ENCODE peak calls at places on chromosomes 7 and 10, in nine cellular contexts. One of them, this sample, is unnamed. For H3K4me1, the result is how much of the 10 kb centered on the place peaks cover.

GRCh38 chr7:142612264-142612881 is 136.9 kb upstream of the PRSS1 start:
- DNase-seq in osteoblast: no peak
- DNase-seq in mammary epithelial cell: peak
- DNase-seq in tibial nerve: no peak
- DNase-seq in ovary: no peak
- DNase-seq in body of pancreas: no peak
- DNase-seq in left ventricle myocardium inferior: no peak
- DNase-seq in IMR-90: peak
- DNase-seq in H1: no peak
- DNase-seq in this sample: no peak

GRCh38 chr7:93178213-93178612 is 30.0 kb upstream of the SAMD9L start:
- DNase-seq in tibial nerve: no peak
- DNase-seq in H1: no peak
- DNase-seq in osteoblast: peak
- DNase-seq in mammary epithelial cell: no peak
- DNase-seq in left ventricle myocardium inferior: no peak
- DNase-seq in ovary: no peak
- DNase-seq in body of pancreas: no peak
- DNase-seq in IMR-90: peak
- DNase-seq in this sample: no peak

GRCh38 chr7:57211428-57212100 is 79.3 kb upstream of the ZNF479 start:
- DNase-seq in ovary: no peak
- DNase-seq in H1: no peak
- DNase-seq in left ventricle myocardium inferior: no peak
- DNase-seq in tibial nerve: no peak
- DNase-seq in mammary epithelial cell: no peak
- DNase-seq in body of pancreas: no peak
- DNase-seq in IMR-90: no peak
- DNase-seq in osteoblast: no peak
- DNase-seq in this sample: no peak

GRCh38 chr10:97400665-97401454 is at the start of gene RRP12:
- DNase-seq in mammary epithelial cell: peak
- DNase-seq in ovary: peak
- DNase-seq in H1: peak
- DNase-seq in left ventricle myocardium inferior: peak
- DNase-seq in IMR-90: peak
- DNase-seq in tibial nerve: peak
- DNase-seq in osteoblast: peak
- DNase-seq in body of pancreas: peak
- DNase-seq in this sample: peak

GRCh38 chr10:75136346-75136745 is 24.9 kb downstream of the SAMD8 start:
- DNase-seq in mammary epithelial cell: no peak
- DNase-seq in ovary: no peak
- DNase-seq in IMR-90: no peak
- DNase-seq in tibial nerve: no peak
- DNase-seq in left ventricle myocardium inferior: no peak
- DNase-seq in osteoblast: no peak
- DNase-seq in H1: no peak
- DNase-seq in body of pancreas: no peak
- DNase-seq in this sample: no peak

GRCh38 chr7:43646603-43647313 is 63.9 kb downstream of the STK17A start:
- DNase-seq in left ventricle myocardium inferior: no peak
- DNase-seq in mammary epithelial cell: no peak
- DNase-seq in ovary: no peak
- DNase-seq in H1: no peak
- DNase-seq in IMR-90: peak
- DNase-seq in tibial nerve: no peak
- DNase-seq in body of pancreas: no peak
- DNase-seq in osteoblast: no peak
- DNase-seq in this sample: peak

GRCh38 chr7:92250603-92251002 is 4.8 kb downstream of the ANKIB1 start:
- DNase-seq in H1: no peak
- DNase-seq in IMR-90: no peak
- DNase-seq in left ventricle myocardium inferior: no peak
- DNase-seq in tibial nerve: no peak
- DNase-seq in body of pancreas: no peak
- DNase-seq in ovary: no peak
- DNase-seq in mammary epithelial cell: no peak
- DNase-seq in osteoblast: no peak
- DNase-seq in this sample: no peak

GRCh38 chr7:39133088-39133487 is 155.4 kb downstream of the POU6F2 start:
- DNase-seq in tibial nerve: no peak
- DNase-seq in left ventricle myocardium inferior: no peak
- DNase-seq in body of pancreas: no peak
- DNase-seq in ovary: no peak
- DNase-seq in H1: no peak
- DNase-seq in mammary epithelial cell: no peak
- DNase-seq in osteoblast: peak
- DNase-seq in IMR-90: no peak
- DNase-seq in this sample: no peak

GRCh38 chr10:130362308-130362761 is 226.1 kb downstream of the GLRX3 start:
- DNase-seq in ovary: no peak
- DNase-seq in osteoblast: peak
- DNase-seq in tibial nerve: no peak
- DNase-seq in IMR-90: no peak
- DNase-seq in H1: no peak
- DNase-seq in left ventricle myocardium inferior: peak
- DNase-seq in mammary epithelial cell: no peak
- DNase-seq in body of pancreas: no peak
- DNase-seq in this sample: no peak

GRCh38 chr7:120920588-120920987 is 30.0 kb upstream of the ING3 start:
- DNase-seq in tibial nerve: no peak
- DNase-seq in H1: no peak
- DNase-seq in mammary epithelial cell: no peak
- DNase-seq in osteoblast: no peak
- DNase-seq in body of pancreas: no peak
- DNase-seq in left ventricle myocardium inferior: no peak
- DNase-seq in IMR-90: no peak
- DNase-seq in ovary: no peak
- DNase-seq in this sample: no peak

GRCh38 chr10:64210211-64210610 is 689.0 kb downstream of the REEP3 start:
- DNase-seq in IMR-90: no peak
- DNase-seq in tibial nerve: no peak
- DNase-seq in left ventricle myocardium inferior: no peak
- DNase-seq in mammary epithelial cell: no peak
- DNase-seq in ovary: no peak
- DNase-seq in body of pancreas: no peak
- DNase-seq in osteoblast: no peak
- DNase-seq in H1: no peak
- DNase-seq in this sample: no peak

GRCh38 chr7:501526-501925 is 18.1 kb downstream of the PDGFA start:
- DNase-seq in ovary: no peak
- DNase-seq in tibial nerve: no peak
- DNase-seq in H1: no peak
- DNase-seq in body of pancreas: no peak
- DNase-seq in IMR-90: no peak
- DNase-seq in mammary epithelial cell: no peak
- DNase-seq in osteoblast: no peak
- DNase-seq in left ventricle myocardium inferior: peak
- DNase-seq in this sample: peak

GRCh38 chr7:47794016-47794415 is 154.2 kb downstream of the PKD1L1 start:
- DNase-seq in osteoblast: no peak
- DNase-seq in IMR-90: no peak
- DNase-seq in ovary: no peak
- DNase-seq in H1: no peak
- DNase-seq in left ventricle myocardium inferior: no peak
- DNase-seq in mammary epithelial cell: no peak
- DNase-seq in body of pancreas: no peak
- DNase-seq in tibial nerve: no peak
- DNase-seq in this sample: no peak

GRCh38 chr7:64294701-64295420 is 18.9 kb upstream of the ZNF736 start:
- DNase-seq in H1: no peak
- DNase-seq in body of pancreas: no peak
- DNase-seq in osteoblast: no peak
- DNase-seq in tibial nerve: no peak
- DNase-seq in ovary: no peak
- DNase-seq in left ventricle myocardium inferior: no peak
- DNase-seq in mammary epithelial cell: no peak
- DNase-seq in IMR-90: no peak
- DNase-seq in this sample: no peak

GRCh38 chr7:193538-194256 is 1.3 kb downstream of the FAM20C start:
- DNase-seq in osteoblast: no peak
- DNase-seq in left ventricle myocardium inferior: no peak
- DNase-seq in mammary epithelial cell: peak
- DNase-seq in H1: no peak
- DNase-seq in body of pancreas: no peak
- DNase-seq in tibial nerve: no peak
- DNase-seq in ovary: peak
- DNase-seq in IMR-90: no peak
- DNase-seq in this sample: no peak

GRCh38 chr10:125560947-125561346 is 122.0 kb downstream of the TEX36 start:
- DNase-seq in left ventricle myocardium inferior: no peak
- DNase-seq in osteoblast: no peak
- DNase-seq in mammary epithelial cell: no peak
- DNase-seq in tibial nerve: no peak
- DNase-seq in IMR-90: no peak
- DNase-seq in H1: no peak
- DNase-seq in ovary: no peak
- DNase-seq in body of pancreas: no peak
- DNase-seq in this sample: no peak

GRCh38 chr10:125567529-125567928 is 115.4 kb downstream of the TEX36 start:
- DNase-seq in H1: no peak
- DNase-seq in ovary: no peak
- DNase-seq in tibial nerve: no peak
- DNase-seq in body of pancreas: no peak
- DNase-seq in mammary epithelial cell: no peak
- DNase-seq in IMR-90: no peak
- DNase-seq in left ventricle myocardium inferior: no peak
- DNase-seq in osteoblast: no peak
- DNase-seq in this sample: no peak

GRCh38 chr10:125559210-125559609 is 123.8 kb downstream of the TEX36 start:
- DNase-seq in IMR-90: no peak
- DNase-seq in left ventricle myocardium inferior: no peak
- DNase-seq in ovary: no peak
- DNase-seq in body of pancreas: no peak
- DNase-seq in H1: no peak
- DNase-seq in osteoblast: no peak
- DNase-seq in mammary epithelial cell: no peak
- DNase-seq in tibial nerve: no peak
- DNase-seq in this sample: no peak

GRCh38 chr10:125564570-125564969 is 118.4 kb downstream of the TEX36 start:
- DNase-seq in IMR-90: no peak
- DNase-seq in osteoblast: no peak
- DNase-seq in ovary: no peak
- DNase-seq in body of pancreas: no peak
- DNase-seq in mammary epithelial cell: no peak
- DNase-seq in left ventricle myocardium inferior: no peak
- DNase-seq in H1: no peak
- DNase-seq in tibial nerve: no peak
- DNase-seq in this sample: no peak

DNA sequence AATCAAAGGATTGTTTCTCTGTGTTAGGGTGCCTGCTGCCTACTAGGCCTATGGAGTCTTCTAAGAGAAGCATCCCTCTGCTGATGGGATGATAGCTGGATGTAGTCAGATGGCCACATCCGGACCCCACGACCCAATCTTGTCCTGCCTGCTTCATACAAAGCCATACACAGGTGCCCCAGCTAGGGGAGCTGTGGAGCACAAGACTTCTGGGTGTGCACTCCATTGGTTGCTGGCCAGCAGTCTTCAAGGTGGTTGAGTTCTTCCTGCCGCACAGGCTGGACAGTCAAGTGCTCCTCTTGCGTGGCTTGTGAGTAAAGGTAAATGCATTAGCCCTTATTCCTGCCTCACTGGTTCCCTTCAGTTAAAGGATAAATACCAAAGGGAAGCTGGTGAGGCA is 120.2 kb downstream of the TEX36 start:
- DNase-seq in ovary: no peak
- DNase-seq in mammary epithelial cell: no peak
- DNase-seq in tibial nerve: no peak
- DNase-seq in osteoblast: no peak
- DNase-seq in body of pancreas: no peak
- DNase-seq in H1: no peak
- DNase-seq in left ventricle myocardium inferior: no peak
- DNase-seq in IMR-90: no peak
- DNase-seq in this sample: no peak
- TF ChIP-seq CTCF in ovary: no peak
- TF ChIP-seq CTCF in mammary epithelial cell: no peak
- TF ChIP-seq CTCF in tibial nerve: no peak
- TF ChIP-seq CTCF in osteoblast: no peak
- TF ChIP-seq CTCF in body of pancreas: no peak
- TF ChIP-seq CTCF in H1: peak
- TF ChIP-seq CTCF in left ventricle myocardium inferior: no peak
- TF ChIP-seq CTCF in IMR-90: no peak
- TF ChIP-seq CTCF in this sample: no peak

GRCh38 chr10:66564341-66564740 is 361.5 kb upstream of the LRRTM3 start:
- DNase-seq in H1: no peak
- DNase-seq in ovary: no peak
- DNase-seq in osteoblast: no peak
- DNase-seq in mammary epithelial cell: peak
- DNase-seq in tibial nerve: no peak
- DNase-seq in left ventricle myocardium inferior: no peak
- DNase-seq in IMR-90: no peak
- DNase-seq in body of pancreas: no peak
- DNase-seq in this sample: no peak

GRCh38 chr10:66565999-66566398 is 359.8 kb upstream of the LRRTM3 start:
- DNase-seq in tibial nerve: no peak
- DNase-seq in body of pancreas: no peak
- DNase-seq in osteoblast: no peak
- DNase-seq in IMR-90: no peak
- DNase-seq in left ventricle myocardium inferior: no peak
- DNase-seq in ovary: no peak
- DNase-seq in H1: no peak
- DNase-seq in mammary epithelial cell: no peak
- DNase-seq in this sample: no peak
- H3K27ac ChIP-seq in tibial nerve: no peak
- H3K27ac ChIP-seq in body of pancreas: no peak
- H3K27ac ChIP-seq in osteoblast: no peak
- H3K27ac ChIP-seq in IMR-90: no peak
- H3K27ac ChIP-seq in left ventricle myocardium inferior: peak
- H3K27ac ChIP-seq in ovary: no peak
- H3K27ac ChIP-seq in H1: no peak
- H3K27ac ChIP-seq in mammary epithelial cell: no peak
- H3K27ac ChIP-seq in this sample: no peak

DNA sequence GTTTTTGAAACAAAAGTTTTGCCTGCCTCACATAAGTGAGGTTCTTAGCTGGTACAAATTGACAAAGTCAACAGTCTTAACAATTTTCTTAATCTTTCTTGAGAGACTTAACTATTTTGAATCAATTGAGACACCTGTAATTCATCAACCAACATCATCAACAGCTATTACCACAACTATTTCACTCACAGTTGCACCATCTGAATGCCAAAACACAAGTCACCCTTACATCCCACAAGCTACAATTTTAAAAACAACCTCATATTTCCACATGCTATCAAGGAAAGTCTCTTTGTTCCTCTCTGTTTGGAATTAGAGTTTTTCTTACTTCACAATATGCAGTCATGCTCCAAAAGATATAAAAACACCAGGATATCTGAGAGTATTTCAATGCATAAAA is 4.9 kb downstream of the SMURF1 start:
- DNase-seq in mammary epithelial cell: peak
- DNase-seq in tibial nerve: no peak
- DNase-seq in osteoblast: peak
- DNase-seq in left ventricle myocardium inferior: no peak
- DNase-seq in H1: no peak
- DNase-seq in body of pancreas: no peak
- DNase-seq in ovary: no peak
- DNase-seq in IMR-90: peak
- DNase-seq in this sample: no peak
- H3K4me1 ChIP-seq in mammary epithelial cell: under half
- H3K4me1 ChIP-seq in tibial nerve: under half
- H3K4me1 ChIP-seq in osteoblast: under half
- H3K4me1 ChIP-seq in left ventricle myocardium inferior: half or more
- H3K4me1 ChIP-seq in H1: under half
- H3K4me1 ChIP-seq in body of pancreas: half or more
- H3K4me1 ChIP-seq in ovary: under half
- H3K4me1 ChIP-seq in IMR-90: under half
- H3K4me1 ChIP-seq in this sample: half or more

GRCh38 chr10:45308707-45309106 is 6.7 kb downstream of the OR13A1 start:
- DNase-seq in H1: no peak
- DNase-seq in osteoblast: no peak
- DNase-seq in ovary: no peak
- DNase-seq in mammary epithelial cell: peak
- DNase-seq in tibial nerve: no peak
- DNase-seq in IMR-90: no peak
- DNase-seq in left ventricle myocardium inferior: no peak
- DNase-seq in body of pancreas: peak
- DNase-seq in this sample: no peak
- TF ChIP-seq CTCF in H1: peak
- TF ChIP-seq CTCF in osteoblast: no peak
- TF ChIP-seq CTCF in ovary: no peak
- TF ChIP-seq CTCF in mammary epithelial cell: peak
- TF ChIP-seq CTCF in tibial nerve: no peak
- TF ChIP-seq CTCF in IMR-90: no peak
- TF ChIP-seq CTCF in left ventricle myocardium inferior: peak
- TF ChIP-seq CTCF in body of pancreas: peak
- TF ChIP-seq CTCF in this sample: no peak

This sample was measured in tibial artery.